ENCODE peak calls at places on chromosomes 13 and 19, in six cellular contexts. T, A, G, J, L and Q are unnamed samples.

GRCh38 chr19:42198676-42199439 is 18.6 kb downstream of the DEDD2 start:
- DNase-seq in T (no peak), A (no peak), G (peak; percentile 44), J (no peak), L (peak; percentile 74), Q (no peak)

GRCh38 chr13:36297600-36298338 is at the start of gene CCDC169:
- DNase-seq in T (peak; percentile 89), A (peak; percentile 73), G (peak; percentile 77), J (peak; percentile 83), L (peak; percentile 53), Q (no peak)

GRCh38 chr13:73945871-73946270 is 188.3 kb downstream of the KLF12 start:
- DNase-seq in T (peak; percentile 12), A (peak; percentile 41), G (no peak), J (no peak), L (no peak), Q (no peak)

GRCh38 chr13:67062160-67062559 is 168.0 kb downstream of the PCDH9 start:
- DNase-seq in T (no peak), A (no peak), G (no peak), J (no peak), L (no peak), Q (no peak)

GRCh38 chr13:42478531-42479156 is 95.3 kb upstream of the TNFSF11 start:
- DNase-seq in T (peak; percentile 18), A (peak; percentile 11), G (no peak), J (no peak), L (no peak), Q (no peak)

GRCh38 chr19:45507864-45508680 is 793 bp downstream of the VASP start:
- DNase-seq in T (peak; percentile 48), A (no peak), G (peak; percentile 50), J (peak; percentile 54), L (peak; percentile 62), Q (no peak)

GRCh38 chr13:60689571-60689970 is 292.6 kb downstream of the TDRD3 start:
- DNase-seq in T (no peak), A (no peak), G (no peak), J (no peak), L (no peak), Q (no peak)

GRCh38 chr19:743168-743687 is 7.7 kb upstream of the MISP start:
- DNase-seq in T (no peak), A (no peak), G (peak; percentile 31), J (peak; percentile 45), L (no peak), Q (no peak)

GRCh38 chr13:95195146-95195545 is 106.1 kb downstream of the ABCC4 start:
- DNase-seq in T (peak; percentile 57), A (no peak), G (no peak), J (no peak), L (no peak), Q (no peak)

GRCh38 chr13:43339843-43340550 is 316.6 kb downstream of the DNAJC15 start:
- DNase-seq in T (no peak), A (no peak), G (no peak), J (no peak), L (no peak), Q (no peak)

GRCh38 chr13:52348983-52349780 is 56.8 kb downstream of the THSD1 start:
- DNase-seq in T (peak; percentile 11), A (no peak), G (no peak), J (no peak), L (no peak), Q (peak; percentile 52)

GRCh38 chr19:3350014-3350663 is 16.2 kb upstream of the NFIC start:
- DNase-seq in T (no peak), A (no peak), G (peak; percentile 76), J (no peak), L (no peak), Q (no peak)

GRCh38 chr13:25034173-25034572 is 61.8 kb upstream of the PABPC3 start:
- DNase-seq in T (no peak), A (no peak), G (no peak), J (no peak), L (no peak), Q (no peak)

GRCh38 chr13:113192902-113193301 is 15.6 kb downstream of the PCID2 start:
- DNase-seq in T (no peak), A (no peak), G (no peak), J (no peak), L (no peak), Q (no peak)

GRCh38 chr13:32830632-32831031 is 185.6 kb upstream of the KL start:
- DNase-seq in T (no peak), A (no peak), G (no peak), J (no peak), L (no peak), Q (no peak)

GRCh38 chr19:5949792-5950305 is 28.1 kb downstream of the RANBP3 start:
- DNase-seq in T (no peak), A (no peak), G (peak; percentile 76), J (no peak), L (peak; percentile 52), Q (no peak)
- H3K4me1 ChIP-seq in T (peaks cover 52% of the 10 kb centered on the region), A (peaks cover 30% of the 10 kb centered on the region), G (peaks cover 92% of the 10 kb centered on the region), J (no peaks in the 10 kb centered on the region), L (peaks cover 91% of the 10 kb centered on the region), Q (peaks cover 3% of the 10 kb centered on the region)

GRCh38 chr19:23415034-23415433 is 19.8 kb upstream of the ZNF91 start:
- DNase-seq in T (no peak), A (no peak), G (no peak), J (no peak), L (no peak), Q (no peak)

GRCh38 chr19:23420824-23421223 is 25.6 kb upstream of the ZNF91 start:
- DNase-seq in T (no peak), A (no peak), G (no peak), J (no peak), L (no peak), Q (no peak)

GRCh38 chr19:23410155-23410554 is 14.9 kb upstream of the ZNF91 start:
- DNase-seq in T (no peak), A (no peak), G (no peak), J (no peak), L (no peak), Q (no peak)

GRCh38 chr19:23415561-23416191 is 20.4 kb upstream of the ZNF91 start:
- DNase-seq in T (no peak), A (peak; percentile 86), G (no peak), J (peak; percentile 20), L (no peak), Q (no peak)
- H3K27ac ChIP-seq in T (no peak overlapping the region), A (no peak overlapping the region), G (no peak overlapping the region), J (no peak overlapping the region), L (no peak overlapping the region), Q (no peak overlapping the region)

DNA sequence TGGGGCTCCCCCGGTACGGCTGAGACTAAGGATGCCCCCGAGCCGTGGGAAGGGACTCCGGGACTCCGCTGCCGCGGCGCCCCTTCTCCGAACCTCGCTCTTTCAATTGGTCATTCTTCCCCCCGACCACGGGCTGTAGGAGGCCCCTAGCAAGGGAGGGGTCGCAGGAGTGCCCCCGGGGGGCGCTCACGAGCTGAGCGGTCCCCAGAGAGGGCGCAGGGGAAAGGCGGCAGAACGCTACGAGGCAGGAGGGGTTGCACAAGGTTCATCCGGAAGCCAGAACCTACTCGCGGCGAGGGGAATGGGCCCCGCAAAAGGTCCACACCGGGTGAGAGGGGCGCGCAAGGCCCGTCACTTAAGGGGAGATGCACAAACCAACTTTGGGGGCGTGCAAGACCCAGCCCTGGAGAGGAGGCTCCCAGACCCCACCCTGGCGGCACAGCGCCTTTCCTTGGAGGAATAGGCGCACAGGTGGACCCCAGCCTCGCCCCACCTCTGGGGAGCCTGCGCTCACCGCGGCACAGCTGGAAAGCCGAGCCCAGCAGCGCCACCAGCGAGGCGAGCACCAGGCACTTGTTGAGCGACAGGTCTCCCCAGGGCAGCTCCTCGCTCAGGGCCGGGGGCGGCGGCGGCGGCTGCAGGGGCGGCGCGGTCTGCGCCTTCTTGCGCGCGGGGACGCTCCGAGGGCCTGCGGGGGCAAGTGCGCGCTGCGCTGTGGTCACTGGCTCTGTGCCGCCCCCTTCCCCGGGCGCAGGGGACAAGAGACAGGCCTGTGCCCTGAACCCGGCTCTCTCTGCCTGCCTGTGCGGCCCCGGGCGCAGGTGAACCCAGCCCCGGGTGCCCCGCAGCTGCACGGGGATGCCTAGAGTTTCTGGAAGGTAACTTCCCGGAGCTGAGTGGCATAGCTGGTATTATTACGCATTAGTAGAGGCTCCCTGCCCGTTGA is 2.8 kb downstream of the JSRP1 start:
- DNase-seq in T (no peak), A (peak; percentile 58), G (no peak), J (no peak), L (peak; percentile 68), Q (no peak)
- H3K4me1 ChIP-seq in T (no peaks in the 10 kb centered on the region), A (no peaks in the 10 kb centered on the region), G (peaks cover 51% of the 10 kb centered on the region), J (no peaks in the 10 kb centered on the region), L (peaks cover 47% of the 10 kb centered on the region), Q (no peaks in the 10 kb centered on the region)

GRCh38 chr19:18388328-18389094 is 2.6 kb downstream of the GDF15 start:
- DNase-seq in T (peak; percentile 84), A (peak; percentile 98), G (peak; percentile 88), J (peak; percentile 74), L (peak; percentile 83), Q (no peak)
- H3K27ac ChIP-seq in T (no peak overlapping the region), A (no peak overlapping the region), G (peak overlapping the region; percentile 84), J (no peak overlapping the region), L (no peak overlapping the region), Q (no peak overlapping the region)

GRCh38 chr19:35780058-35780457 is 4.7 kb downstream of the ARHGAP33 start:
- DNase-seq in T (no peak), A (no peak), G (no peak), J (no peak), L (no peak), Q (no peak)
- H3K4me1 ChIP-seq in T (peaks cover 13% of the 10 kb centered on the region), A (no peaks in the 10 kb centered on the region), G (peaks cover 15% of the 10 kb centered on the region), J (no peaks in the 10 kb centered on the region), L (peaks cover 5% of the 10 kb centered on the region), Q (peaks cover under 1% of the 10 kb centered on the region)

DNA sequence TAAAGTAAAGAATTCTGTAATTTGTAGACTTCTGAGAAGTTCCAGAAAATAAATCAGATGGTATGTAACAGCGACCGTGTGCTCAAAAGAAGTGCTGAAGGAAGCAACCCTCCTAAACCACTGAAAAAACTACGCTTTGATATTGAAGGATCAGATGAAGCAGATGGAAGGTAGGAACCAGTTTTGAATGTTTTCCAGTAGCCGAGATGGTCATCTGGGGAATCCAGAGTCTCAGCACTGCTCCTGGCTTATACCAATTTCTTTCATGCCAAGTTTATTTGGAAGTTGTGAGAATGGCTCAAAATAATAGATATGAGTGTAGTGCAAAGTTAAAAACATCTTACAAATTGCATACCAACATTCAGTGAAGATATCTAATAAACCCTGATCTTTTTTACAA is 56.2 kb downstream of the RCBTB2 start:
- DNase-seq in T (no peak), A (no peak), G (no peak), J (no peak), L (no peak), Q (no peak)
- H3K27ac ChIP-seq in T (no peak overlapping the region), A (no peak overlapping the region), G (no peak overlapping the region), J (no peak overlapping the region), L (no peak overlapping the region), Q (no peak overlapping the region)

GRCh38 chr19:6272411-6272791 is 7.4 kb downstream of the MLLT1 start:
- DNase-seq in T (no peak), A (peak; percentile 66), G (no peak), J (no peak), L (no peak), Q (no peak)
- H3K4me1 ChIP-seq in T (no peaks in the 10 kb centered on the region), A (peaks cover 44% of the 10 kb centered on the region), G (peaks cover 99% of the 10 kb centered on the region), J (no peaks in the 10 kb centered on the region), L (peaks cover 17% of the 10 kb centered on the region), Q (peaks cover 32% of the 10 kb centered on the region)